ENCODE peak calls at places on chromosomes 1 and 21, in five cellular contexts. A, D, K, G and H are unnamed samples.

GRCh38 chr1:218347713-218348627 is 2.8 kb downstream of the TGFB2 start:
- DNase-seq in A (no peak), G (peak), D (peak), K (no peak), H (no peak)

GRCh38 chr1:110672001-110672752 is 2.6 kb downstream of the KCNA3 start:
- DNase-seq in D (peak), A (no peak), K (no peak), G (no peak), H (no peak)

GRCh38 chr1:3068400-3069361 is at the start of gene PRDM16:
- DNase-seq in K (peak), G (peak), D (peak), A (peak), H (peak)

GRCh38 chr1:65949230-65949626 is 156.5 kb downstream of the PDE4B start:
- DNase-seq in K (no peak), G (no peak), A (peak), D (no peak), H (no peak)

GRCh38 chr1:161185282-161185682 is 8.0 kb upstream of the B4GALT3 start:
- DNase-seq in D (peak), K (peak), G (no peak), A (peak), H (peak)

GRCh38 chr1:151891515-151891914 is 17.8 kb downstream of the THEM4 start:
- DNase-seq in G (no peak), K (no peak), A (no peak), D (no peak), H (no peak)

GRCh38 chr1:59041878-59042277 is 255.0 kb upstream of the FGGY start:
- DNase-seq in D (peak), A (no peak), K (no peak), G (no peak), H (no peak)

GRCh38 chr1:66331641-66332523 is 202.1 kb upstream of the SGIP1 start:
- DNase-seq in K (peak), A (peak), D (peak), G (peak), H (peak)

GRCh38 chr1:40310129-40310461 is 7.0 kb downstream of the COL9A2 start:
- DNase-seq in D (no peak), A (no peak), K (no peak), G (no peak), H (no peak)

GRCh38 chr1:207336559-207337467 is 15.3 kb downstream of the CD55 start:
- DNase-seq in D (peak), A (no peak), K (no peak), G (peak), H (no peak)

GRCh38 chr1:101148987-101149386 is 87.8 kb upstream of the S1PR1 start:
- DNase-seq in K (no peak), G (no peak), D (peak), A (no peak), H (no peak)

GRCh38 chr1:13813398-13814012 is 113.5 kb downstream of the PRDM2 start:
- DNase-seq in D (no peak), A (no peak), G (no peak), K (peak), H (no peak)

GRCh38 chr1:245091818-245092637 is 62.8 kb upstream of the KIF26B start:
- DNase-seq in G (peak), A (peak), D (peak), K (peak), H (peak)

GRCh38 chr1:179781962-179782361 is 38.9 kb downstream of the FAM163A start:
- DNase-seq in G (no peak), A (peak), D (peak), K (no peak), H (no peak)

GRCh38 chr1:246689409-246689997 is 34.7 kb upstream of the SCCPDH start:
- DNase-seq in G (peak), K (peak), A (peak), D (peak), H (peak)

GRCh38 chr1:91997607-91998195 is 32.1 kb upstream of the EPHX4 start:
- DNase-seq in D (peak), A (no peak), K (no peak), G (peak), H (no peak)

GRCh38 chr1:6658359-6658758 is 33.7 kb downstream of the THAP3 start:
- DNase-seq in K (no peak), A (no peak), G (no peak), D (no peak), H (no peak)

GRCh38 chr1:21072721-21073120 is 104.0 kb downstream of the EIF4G3 start:
- DNase-seq in A (no peak), D (peak), G (no peak), K (no peak), H (no peak)

DNA sequence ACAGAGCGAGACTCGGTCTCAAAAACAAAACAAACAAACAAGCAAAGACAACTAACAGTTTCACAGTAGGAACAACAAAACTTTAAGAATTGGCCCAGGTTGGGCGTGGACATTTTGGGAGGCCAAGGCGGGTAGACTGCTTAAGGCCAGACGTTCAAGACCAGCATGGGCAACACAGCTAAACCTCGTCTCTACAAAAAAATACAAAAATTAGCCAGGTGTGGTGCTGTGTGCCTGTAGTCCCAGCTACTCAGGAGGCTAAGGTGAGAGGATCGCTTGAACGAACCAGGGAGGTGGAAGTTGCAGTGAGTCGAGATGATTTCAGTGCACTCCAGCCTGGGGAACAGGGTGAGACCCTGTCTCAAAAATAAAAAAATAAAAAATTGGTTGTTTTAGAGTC is 13.5 kb downstream of the GTF2B start:
- DNase-seq in K (no peak), D (no peak), G (no peak), A (no peak), H (no peak)
- TF ChIP-seq POLR2A in K (no peak), D (no peak), G (no peak), A (no peak), H (no peak)

DNA sequence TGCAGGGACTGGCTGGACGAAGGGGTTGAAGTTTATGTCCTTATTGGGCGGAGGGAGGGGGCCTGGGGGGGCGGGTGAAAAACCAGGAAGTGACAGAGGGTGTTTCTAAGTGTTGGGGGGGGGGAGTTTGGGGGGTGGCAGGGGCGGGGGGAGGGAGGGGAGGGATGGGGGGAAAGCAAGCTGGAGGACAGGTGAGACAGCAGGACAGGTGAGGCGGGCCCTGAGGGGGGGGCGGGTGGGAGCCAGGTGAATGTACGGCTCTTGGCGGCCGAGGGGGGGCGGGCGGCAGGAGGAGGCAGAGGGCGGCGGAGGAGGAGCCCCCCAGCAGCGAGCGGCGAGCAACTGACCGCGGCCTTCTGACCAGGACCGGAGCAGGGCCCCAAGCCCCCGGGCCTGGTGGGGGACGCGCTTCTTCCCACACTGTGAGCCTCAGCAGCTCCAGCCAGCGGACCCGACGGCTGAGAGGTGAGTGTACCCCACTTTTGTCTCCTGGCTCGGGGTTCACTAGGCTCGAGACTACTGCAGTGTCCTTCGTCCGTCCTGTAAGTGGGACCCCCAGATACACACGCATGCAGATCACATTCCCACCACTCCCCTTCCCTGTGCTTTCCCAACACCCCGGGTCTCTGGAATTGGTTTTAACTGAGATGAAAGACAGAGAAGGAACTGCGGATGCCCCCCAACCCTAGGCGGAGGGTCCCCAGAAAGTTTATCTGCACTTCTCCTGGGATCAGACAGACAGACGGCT is at the start of gene ZBTB7B:
- DNase-seq in A (peak), D (no peak), K (peak), G (no peak), H (no peak)
- TF ChIP-seq POLR2A in A (no peak), D (no peak), K (no peak), G (no peak), H (no peak)

GRCh38 chr1:18901147-18901951 is 1.0 kb downstream of the ALDH4A1 start:
- DNase-seq in K (no peak), A (no peak), D (no peak), G (no peak), H (no peak)

GRCh38 chr1:18902523-18903312 is at the start of gene ALDH4A1:
- DNase-seq in K (peak), A (peak), G (peak), D (peak), H (peak)

GRCh38 chr1:18903313-18903671 is 937 bp upstream of the ALDH4A1 start:
- DNase-seq in D (no peak), A (no peak), G (no peak), K (no peak), H (no peak)

GRCh38 chr1:18900303-18900841 is 2.0 kb downstream of the ALDH4A1 start:
- DNase-seq in D (peak), K (no peak), A (no peak), G (no peak), H (no peak)

DNA sequence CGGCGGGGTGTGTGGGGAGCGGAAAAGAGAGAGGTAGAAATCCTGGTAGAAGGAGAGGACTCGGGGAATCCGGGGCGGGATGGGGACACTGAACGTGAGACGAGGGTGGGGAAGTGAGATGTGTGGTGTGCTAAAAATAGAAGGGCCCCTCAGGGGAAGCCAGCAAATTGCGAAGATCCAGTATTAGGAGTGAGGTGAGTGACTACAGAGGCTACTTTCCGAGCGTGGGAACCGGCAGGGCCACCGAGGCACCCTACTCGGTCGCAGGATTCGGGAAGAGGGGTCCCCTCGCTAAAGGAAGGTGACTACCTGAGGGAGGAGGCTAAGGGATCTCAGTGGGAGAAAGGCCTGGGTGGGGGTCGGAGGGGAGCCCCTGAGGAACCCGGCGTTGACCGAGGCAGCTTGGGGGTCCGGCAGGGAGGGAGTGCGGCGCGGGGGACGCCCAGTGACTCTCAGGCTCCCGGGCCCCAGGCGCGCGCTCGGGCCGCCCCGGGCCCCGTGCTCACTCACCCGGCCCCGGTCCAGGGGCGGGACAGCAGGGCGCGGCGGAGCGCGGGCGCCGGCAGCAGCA is 318 bp downstream of the ALDH4A1 start:
- DNase-seq in D (no peak), A (no peak), G (no peak), K (no peak), H (no peak)
- TF ChIP-seq POLR2A in D (peak), A (no peak), G (no peak), K (no peak), H (no peak)

DNA sequence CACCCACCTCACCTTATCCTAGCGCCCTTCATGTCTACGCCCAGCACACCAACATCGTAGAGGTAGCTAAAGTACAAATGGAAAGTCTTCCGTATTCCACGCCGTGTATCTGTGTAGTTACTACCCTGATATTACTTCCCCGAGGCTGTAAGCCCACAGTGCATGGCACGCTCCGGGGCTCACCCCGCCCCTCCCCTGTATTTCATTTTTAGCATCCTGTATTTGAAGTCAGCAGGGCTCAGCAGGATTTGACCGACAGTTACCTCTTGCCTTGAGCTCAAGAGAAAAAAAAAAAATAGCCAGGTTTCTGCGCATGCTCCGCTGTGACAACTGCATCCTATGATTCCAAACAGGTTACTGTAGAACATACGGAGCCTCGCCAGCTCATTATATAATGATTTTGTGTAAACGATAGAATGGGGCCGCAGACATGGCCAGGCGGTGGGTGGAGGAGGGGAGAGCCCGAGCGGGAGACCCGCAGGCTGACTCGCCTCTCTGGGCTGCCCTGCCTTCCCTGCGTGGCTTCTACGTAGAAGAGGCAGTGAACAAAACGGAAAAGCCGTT is 1.3 kb downstream of the ABCG1 start:
- DNase-seq in G (peak), D (peak), A (peak), K (peak), H (peak)
- TF ChIP-seq POLR2A in G (no peak), D (no peak), A (no peak), K (peak), H (no peak)

GRCh38 chr1:193054169-193054675 is 4.9 kb downstream of the UCHL5 start:
- DNase-seq in D (no peak), K (no peak), A (no peak), G (no peak), H (no peak)

GRCh38 chr1:193062698-193063463 is 3.5 kb downstream of the RO60 start:
- DNase-seq in D (no peak), G (no peak), A (no peak), K (no peak), H (no peak)

GRCh38 chr1:193060938-193061337 is 1.5 kb downstream of the RO60 start:
- DNase-seq in A (no peak), D (peak), G (peak), K (no peak), H (no peak)

GRCh38 chr1:193059282-193060225 is at the start of the genes RO60 and UCHL5:
- DNase-seq in A (peak), K (peak), D (peak), G (peak), H (peak)

DNA sequence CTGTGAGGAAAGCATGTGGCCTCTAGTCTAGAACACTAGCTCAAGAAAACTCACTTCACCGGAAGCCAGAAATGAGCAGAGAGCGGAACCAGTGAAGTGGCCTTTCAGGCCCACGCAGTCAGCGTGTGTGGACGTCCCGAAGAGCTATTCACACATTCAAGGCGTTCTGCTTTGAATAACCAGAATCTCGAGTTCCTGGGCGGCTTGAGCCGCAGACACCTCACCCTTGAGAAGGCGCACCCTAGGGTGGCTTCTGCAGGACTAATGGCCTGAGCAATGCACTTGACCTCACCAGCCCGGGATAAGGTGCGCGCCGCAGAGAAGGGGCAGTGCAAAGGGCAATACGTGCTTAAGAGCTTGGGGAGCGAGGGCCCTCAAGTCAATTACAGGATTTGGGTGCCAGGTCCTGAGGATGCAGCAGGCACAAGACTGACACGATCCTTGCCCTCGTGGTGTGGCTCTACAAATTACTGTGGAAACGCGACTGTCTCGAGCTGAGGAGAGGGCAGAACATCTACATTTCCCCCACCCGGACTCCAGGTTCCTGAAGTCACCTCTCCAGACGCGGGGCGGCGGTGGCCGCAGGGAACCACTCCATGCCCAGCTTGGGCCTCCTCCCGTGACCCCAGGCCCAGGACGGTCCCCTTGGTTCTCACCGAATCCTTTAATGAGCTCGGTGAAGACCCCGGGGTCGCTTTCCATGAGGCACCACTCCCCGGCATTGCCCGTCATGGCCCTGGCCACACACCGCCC is 455 bp downstream of the UCHL5 start:
- DNase-seq in K (peak), D (peak), G (peak), A (peak), H (no peak)
- TF ChIP-seq POLR2A in K (no peak), D (no peak), G (no peak), A (no peak), H (no peak)

GRCh38 chr1:27031235-27032118 is 18.8 kb upstream of the TENT5B start:
- DNase-seq in G (no peak), A (peak), D (peak), K (peak), H (peak)
- TF ChIP-seq POLR2A in G (no peak), A (no peak), D (no peak), K (no peak), H (no peak)

DNA sequence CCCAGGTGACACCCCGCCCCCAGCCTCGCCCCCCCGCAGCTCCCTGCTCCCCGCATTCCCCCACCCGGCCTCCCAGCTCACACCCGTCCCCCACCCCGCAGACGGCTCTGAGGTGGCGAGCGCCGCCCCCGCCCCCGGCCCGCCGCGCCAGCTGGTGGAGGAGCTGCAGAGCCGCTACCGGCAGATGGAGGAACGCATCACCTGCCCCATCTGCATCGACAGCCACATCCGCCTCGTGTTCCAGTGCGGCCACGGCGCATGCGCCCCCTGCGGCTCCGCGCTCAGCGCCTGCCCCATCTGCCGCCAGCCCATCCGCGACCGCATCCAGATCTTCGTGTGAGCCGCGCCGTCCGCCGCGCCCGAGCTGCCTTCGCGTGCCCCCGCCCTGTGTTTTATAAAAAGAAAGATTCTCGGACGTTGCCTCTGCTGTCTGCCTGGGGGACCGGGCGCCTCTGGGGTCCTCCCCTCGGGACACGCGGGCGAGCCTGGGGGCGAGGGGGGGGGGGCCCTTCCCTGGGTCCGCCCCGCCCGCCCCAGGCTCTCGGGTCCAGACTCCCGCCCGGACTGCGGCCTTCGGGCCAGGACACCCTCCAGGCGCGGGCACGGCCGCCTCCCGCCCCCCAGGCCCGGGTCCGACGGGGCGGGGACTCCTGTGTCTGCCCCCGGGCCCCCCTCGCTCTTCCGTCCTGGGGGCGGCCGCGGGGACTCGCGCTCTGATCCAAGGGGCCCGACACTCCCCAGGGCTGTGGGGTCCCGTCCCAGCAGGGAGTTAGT is 1.6 kb upstream of the MMP23B start:
- DNase-seq in A (peak), K (peak), G (no peak), D (no peak), H (no peak)
- TF ChIP-seq POLR2A in A (no peak), K (no peak), G (no peak), D (no peak), H (no peak)

GRCh38 chr1:119711804-119712341 is at the start of gene PHGDH:
- DNase-seq in K (no peak), G (peak), A (peak), D (peak), H (peak)
- TF ChIP-seq POLR2A in K (no peak), G (no peak), A (no peak), D (peak), H (peak)